ENCODE peak calls at places on chromosomes 11 and 22, in seven cellular contexts. G is left lung, D is ovary, Q is A549, C is PC-9, B is neural progenitor cell, U is Peyer's patch. S is an unnamed sample.

GRCh38 chr22:47189056-47189916 is 426.8 kb downstream of the TBC1D22A start:
- DNase-seq in G (peak; percentile 69), D (peak; percentile 11), Q (no peak), C (no peak), B (no peak), U (no peak), S (peak; percentile 62)

GRCh38 chr11:33690290-33691050 is 10.2 kb downstream of the C11orf91 start:
- DNase-seq in G (no peak), D (peak; percentile 41), Q (peak; percentile 94), C (peak; percentile 100), B (no peak), U (no peak), S (no peak)

GRCh38 chr11:122709042-122709760 is 53.7 kb downstream of the UBASH3B start:
- DNase-seq in G (no peak), D (no peak), Q (peak; percentile 52), C (peak; percentile 86), B (no peak), U (no peak), S (no peak)

GRCh38 chr11:2178906-2179494 is 7.4 kb upstream of the TH start:
- DNase-seq in G (no peak), D (no peak), Q (peak; percentile 19), C (peak; percentile 93), B (no peak), U (no peak), S (no peak)

GRCh38 chr11:115499891-115500290 is 4.3 kb downstream of the CADM1 start:
- DNase-seq in G (no peak), D (no peak), Q (no peak), C (no peak), B (no peak), U (no peak), S (no peak)

GRCh38 chr11:93219440-93219839 is 21.6 kb upstream of the SLC36A4 start:
- DNase-seq in G (no peak), D (no peak), Q (no peak), C (no peak), B (no peak), U (no peak), S (no peak)

GRCh38 chr22:21457023-21457787 is 10.0 kb upstream of the TMEM191C start:
- DNase-seq in G (peak; percentile 73), D (peak; percentile 8), Q (peak; percentile 83), C (peak; percentile 89), B (peak; percentile 3), U (no peak), S (peak; percentile 64)

GRCh38 chr22:49930596-49931412 is 12.4 kb downstream of the CRELD2 start:
- DNase-seq in G (no peak), D (no peak), Q (peak; percentile 77), C (peak; percentile 95), B (peak; percentile 69), U (peak; percentile 73), S (peak; percentile 79)

GRCh38 chr11:71190551-71190950 is 61.8 kb downstream of the SHANK2 start:
- DNase-seq in G (no peak), D (no peak), Q (no peak), C (no peak), B (no peak), U (peak; percentile 13), S (peak; percentile 34)

GRCh38 chr11:34790620-34791019 is 125.6 kb downstream of the APIP start:
- DNase-seq in G (no peak), D (no peak), Q (no peak), C (no peak), B (no peak), U (no peak), S (no peak)

GRCh38 chr11:1233351-1234053 is 10.6 kb downstream of the MUC5B start:
- DNase-seq in G (peak; percentile 53), D (no peak), Q (no peak), C (no peak), B (no peak), U (peak; percentile 71), S (peak; percentile 42)

GRCh38 chr11:18463439-18463838 is 7.8 kb downstream of the LDHAL6A start:
- DNase-seq in G (no peak), D (no peak), Q (no peak), C (no peak), B (no peak), U (no peak), S (no peak)

GRCh38 chr11:86740628-86741488 is 59.5 kb upstream of the PRSS23 start:
- DNase-seq in G (no peak), D (peak; percentile 43), Q (peak; percentile 95), C (peak; percentile 96), B (peak; percentile 11), U (no peak), S (no peak)

GRCh38 chr22:31625661-31626426 is 36.2 kb downstream of the PISD start:
- DNase-seq in G (peak; percentile 79), D (peak; percentile 50), Q (no peak), C (no peak), B (peak; percentile 89), U (peak; percentile 59), S (no peak)

GRCh38 chr11:24559315-24559714 is 62.5 kb downstream of the LUZP2 start:
- DNase-seq in G (no peak), D (no peak), Q (no peak), C (no peak), B (no peak), U (no peak), S (no peak)

GRCh38 chr11:130071211-130071712 is 1.6 kb downstream of the APLP2 start:
- DNase-seq in G (no peak), D (no peak), Q (no peak), C (no peak), B (no peak), U (no peak), S (no peak)

GRCh38 chr11:27331984-27332383 is 31.0 kb downstream of the CCDC34 start:
- DNase-seq in G (no peak), D (no peak), Q (no peak), C (no peak), B (no peak), U (no peak), S (no peak)

GRCh38 chr22:17086750-17087149 is 1.9 kb downstream of the IL17RA start:
- DNase-seq in G (no peak), D (no peak), Q (no peak), C (no peak), B (no peak), U (no peak), S (peak; percentile 61)

GRCh38 chr22:21796863-21797262 is 61.3 kb upstream of the YPEL1 start:
- DNase-seq in G (no peak), D (no peak), Q (no peak), C (no peak), B (no peak), U (no peak), S (no peak)

GRCh38 chr11:15629690-15630321 is 515.1 kb downstream of the INSC start:
- DNase-seq in G (no peak), D (no peak), Q (peak; percentile 33), C (no peak), B (peak; percentile 68), U (no peak), S (no peak)
- TF ChIP-seq CTCF in G (peak; percentile 11), D (no peak), Q (no peak), C (peak; percentile 43), B (peak; percentile 62), U (no peak), S (no peak)

GRCh38 chr11:15672822-15673221 is 558.1 kb downstream of the INSC start:
- DNase-seq in G (no peak), D (no peak), Q (no peak), C (no peak), B (no peak), U (no peak), S (no peak)

GRCh38 chr11:15675683-15676082 is 561.0 kb downstream of the INSC start:
- DNase-seq in G (no peak), D (no peak), Q (no peak), C (no peak), B (no peak), U (no peak), S (no peak)

GRCh38 chr11:15677181-15677580 is 562.5 kb downstream of the INSC start:
- DNase-seq in G (no peak), D (no peak), Q (no peak), C (no peak), B (no peak), U (no peak), S (no peak)

GRCh38 chr11:15673408-15673811 is 558.7 kb downstream of the INSC start:
- DNase-seq in G (no peak), D (no peak), Q (no peak), C (no peak), B (no peak), U (no peak), S (no peak)

DNA sequence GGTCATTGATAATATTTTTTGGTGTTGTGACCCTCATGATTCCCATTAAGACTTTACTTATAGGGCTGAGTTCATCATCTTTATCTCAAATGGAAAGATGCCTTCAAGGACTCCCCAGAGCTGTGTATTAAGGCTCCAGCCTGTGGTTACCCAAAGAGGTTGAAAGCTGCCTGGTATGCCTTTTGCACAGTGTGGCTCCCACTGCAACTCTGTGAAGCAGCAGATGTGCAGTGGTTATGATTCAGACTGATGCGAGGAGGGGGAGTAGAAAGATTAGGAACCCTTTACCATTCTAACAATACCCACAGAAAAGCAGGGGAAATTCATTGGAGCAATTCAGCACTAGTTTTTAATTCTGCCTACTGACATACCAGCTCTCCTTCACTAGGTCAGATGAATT is 560.0 kb downstream of the INSC start:
- DNase-seq in G (no peak), D (no peak), Q (no peak), C (no peak), B (no peak), U (no peak), S (no peak)
- H3K9me3 ChIP-seq in G (no peaks in the 10 kb centered on the region), D (no peaks in the 10 kb centered on the region), Q (peaks cover 8% of the 10 kb centered on the region), C (no peaks in the 10 kb centered on the region), B (peaks cover 15% of the 10 kb centered on the region), U (no peaks in the 10 kb centered on the region), S (peaks cover 8% of the 10 kb centered on the region)

DNA sequence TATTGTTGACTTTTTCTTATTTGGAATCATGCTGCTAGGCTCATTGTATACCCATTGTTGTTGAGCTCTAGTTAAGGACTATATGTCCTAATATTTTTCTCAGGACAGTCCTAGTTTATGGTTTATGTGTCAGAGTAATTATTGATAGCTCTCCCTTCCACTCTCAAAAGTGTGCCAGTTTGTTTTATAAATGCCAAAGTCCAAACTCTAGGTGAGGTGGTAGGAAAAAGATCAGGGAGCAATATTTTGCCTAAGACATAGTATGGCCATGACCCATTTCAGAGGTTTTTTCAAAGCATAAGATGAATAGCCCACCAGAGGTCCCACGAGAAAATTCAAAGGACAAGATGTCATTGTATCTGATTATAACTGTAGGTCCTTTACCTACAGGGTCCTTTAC is 20.9 kb upstream of the DDX10 start:
- DNase-seq in G (no peak), D (no peak), Q (no peak), C (peak; percentile 29), B (no peak), U (no peak), S (no peak)
- H3K4me3 ChIP-seq in G (no peak overlapping the region), D (no peak overlapping the region), Q (no peak overlapping the region), C (no peak overlapping the region), B (no peak overlapping the region), U (no peak overlapping the region), S (no peak overlapping the region)

DNA sequence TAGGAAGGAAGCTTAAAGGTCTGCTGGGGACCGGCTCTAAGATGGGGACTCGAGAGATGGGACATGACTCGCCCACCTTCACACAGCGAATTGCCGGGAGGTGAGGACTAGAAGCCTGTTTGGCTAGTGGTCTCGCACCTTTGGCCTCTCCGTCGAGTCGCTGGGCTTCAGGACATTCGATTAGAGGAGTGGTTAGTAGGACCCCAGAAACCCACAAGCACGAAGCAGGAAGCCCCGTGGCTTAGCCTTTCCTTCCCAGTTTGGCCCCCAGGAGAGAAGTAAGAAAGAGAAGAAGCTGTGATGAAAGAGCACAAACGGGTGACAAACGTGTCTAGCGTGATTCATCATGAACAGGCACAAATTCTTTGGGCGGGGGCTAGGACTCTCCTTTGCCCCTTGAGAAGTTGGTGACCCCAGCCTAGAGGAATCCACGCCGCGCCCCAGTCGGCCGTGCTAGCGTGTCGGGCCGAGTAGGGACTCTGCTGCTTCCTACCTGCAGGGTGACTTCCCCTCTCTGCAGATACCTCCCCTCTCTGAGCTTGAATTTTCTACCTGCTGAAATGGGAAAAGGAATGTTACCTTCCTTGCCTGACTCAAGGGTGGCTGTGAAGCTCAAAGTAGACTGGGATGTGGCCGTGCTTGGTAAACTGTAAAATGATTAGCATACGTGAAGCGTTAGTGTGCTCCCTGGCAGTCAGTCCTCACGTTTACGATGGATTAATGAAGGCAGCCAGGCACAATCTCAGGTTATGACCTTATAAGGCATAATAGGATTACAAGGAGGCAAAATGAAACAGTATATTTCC is 1.1 kb upstream of the ADM start:
- DNase-seq in G (peak; percentile 86), D (no peak), Q (peak; percentile 78), C (peak; percentile 87), B (peak; percentile 41), U (peak; percentile 75), S (no peak)
- TF ChIP-seq CTCF in G (no peak), D (no peak), Q (no peak), C (no peak), B (no peak), U (no peak), S (no peak)